ENCODE peak calls at places on chromosomes 6 and 20, in four cellular contexts. K is H1, G is IMR-90, P is H9. N is an unnamed sample.

GRCh38 chr6:40438556-40438955 is 148.6 kb downstream of the LRFN2 start:
- DNase-seq in K (no peak), G (no peak), P (no peak), N (no peak)

GRCh38 chr6:75458895-75459294 is 34.7 kb downstream of the FILIP1 start:
- DNase-seq in K (no peak), G (peak; percentile 71), P (no peak), N (no peak)

GRCh38 chr6:43604174-43604573 is 24.9 kb downstream of the GTPBP2 start:
- DNase-seq in K (no peak), G (peak; percentile 88), P (no peak), N (no peak)

GRCh38 chr20:9218412-9219001 is 149.6 kb downstream of the PLCB4 start:
- DNase-seq in K (no peak), G (peak; percentile 69), P (no peak), N (no peak)

GRCh38 chr6:139753198-139753861 is 378.9 kb upstream of the CITED2 start:
- DNase-seq in K (no peak), G (peak; percentile 77), P (no peak), N (peak; percentile 92)

GRCh38 chr6:12291785-12292604 is 1.8 kb downstream of the EDN1 start:
- DNase-seq in K (no peak), G (peak; percentile 33), P (peak; percentile 52), N (peak; percentile 76)

GRCh38 chr6:140541288-140541687 is 1166.8 kb upstream of the CITED2 start:
- DNase-seq in K (no peak), G (no peak), P (no peak), N (no peak)

GRCh38 chr20:23257848-23258746 is 92.5 kb upstream of the NXT1 start:
- DNase-seq in K (no peak), G (peak; percentile 88), P (no peak), N (peak; percentile 54)

GRCh38 chr20:7966176-7966575 is 25.9 kb upstream of the HAO1 start:
- DNase-seq in K (no peak), G (no peak), P (no peak), N (no peak)

GRCh38 chr6:116568111-116568510 is 3.2 kb upstream of the RWDD1 start:
- DNase-seq in K (no peak), G (peak; percentile 80), P (no peak), N (no peak)

GRCh38 chr20:23449400-23449799 is 3.3 kb downstream of the CST11 start:
- DNase-seq in K (no peak), G (no peak), P (no peak), N (no peak)

GRCh38 chr20:48776306-48776705 is 51.5 kb downstream of the PREX1 start:
- DNase-seq in K (no peak), G (peak; percentile 43), P (no peak), N (no peak)

GRCh38 chr6:119543332-119543731 is 193.8 kb upstream of the MAN1A1 start:
- DNase-seq in K (no peak), G (no peak), P (no peak), N (no peak)

GRCh38 chr20:63625771-63626423 is 1.0 kb downstream of the GMEB2 start:
- DNase-seq in K (no peak), G (peak; percentile 17), P (no peak), N (peak; percentile 54)

GRCh38 chr20:63622732-63623131 is 4.2 kb downstream of the GMEB2 start:
- DNase-seq in K (no peak), G (no peak), P (no peak), N (no peak)

GRCh38 chr20:63626424-63627128 is at the start of gene GMEB2:
- DNase-seq in K (no peak), G (no peak), P (peak; percentile 76), N (no peak)

GRCh38 chr20:63622096-63622495 is 4.8 kb downstream of the GMEB2 start:
- DNase-seq in K (no peak), G (no peak), P (no peak), N (no peak)

GRCh38 chr20:63624486-63624885 is 2.4 kb downstream of the GMEB2 start:
- DNase-seq in K (no peak), G (peak; percentile 49), P (no peak), N (peak; percentile 55)
- H4K5ac ChIP-seq in K (no peak overlapping the region), G (no peak overlapping the region), P (no peak overlapping the region), N (no peak overlapping the region)

DNA sequence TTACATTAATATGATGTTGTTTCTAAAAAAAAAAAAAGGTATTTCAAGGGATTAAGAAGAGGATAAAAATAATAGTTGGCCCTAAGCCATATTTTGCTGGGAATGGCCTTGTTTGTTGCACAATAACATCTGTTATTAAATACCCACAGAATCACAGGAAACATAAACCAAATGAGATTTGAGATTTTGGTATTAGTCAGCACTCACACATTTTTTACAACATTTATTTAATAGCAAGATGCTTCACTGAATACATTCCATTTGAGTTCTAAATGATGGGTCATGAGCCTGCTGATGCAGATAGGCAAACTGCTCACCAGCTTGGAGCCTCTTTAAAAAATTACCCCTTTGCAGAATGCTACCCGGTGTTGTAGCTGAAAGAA is 92.9 kb upstream of the ENPP5 start:
- DNase-seq in K (no peak), G (peak; percentile 20), P (no peak), N (no peak)
- H4K5ac ChIP-seq in K (no peak overlapping the region), G (no peak overlapping the region), P (no peak overlapping the region), N (no peak overlapping the region)

DNA sequence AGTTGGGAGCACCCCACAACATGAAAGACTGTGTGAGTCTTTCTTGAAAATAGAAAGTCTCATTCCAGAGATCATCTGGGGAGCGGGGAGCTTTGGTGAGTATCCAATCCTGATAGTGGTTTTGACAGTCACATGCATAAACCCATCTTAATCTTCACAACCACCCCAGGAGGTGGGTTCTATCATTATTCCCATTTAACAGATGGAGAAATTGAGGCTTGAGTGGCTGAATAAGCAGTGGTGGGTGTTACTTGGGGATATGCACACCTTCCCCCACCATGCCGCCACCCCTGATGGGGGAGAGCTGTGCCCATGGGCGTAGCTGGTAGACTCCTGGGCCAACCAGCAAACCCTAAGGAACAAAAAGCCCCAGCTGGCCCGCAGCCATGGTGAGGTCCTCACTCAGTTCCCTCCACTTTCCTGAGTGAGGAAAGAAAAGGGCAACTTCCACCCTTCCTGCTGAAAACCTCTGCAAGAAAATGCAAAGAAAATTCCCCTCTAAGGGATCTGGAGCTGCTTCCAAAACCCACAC is 99.8 kb downstream of the SNX5 start:
- DNase-seq in K (no peak), G (no peak), P (no peak), N (no peak)
- H4K5ac ChIP-seq in K (no peak overlapping the region), G (no peak overlapping the region), P (no peak overlapping the region), N (no peak overlapping the region)

GRCh38 chr6:25925808-25926325 is 4.6 kb downstream of the SLC17A2 start:
- DNase-seq in K (no peak), G (no peak), P (no peak), N (no peak)
- H4K5ac ChIP-seq in K (no peak overlapping the region), G (no peak overlapping the region), P (no peak overlapping the region), N (no peak overlapping the region)

GRCh38 chr6:125811259-125811658 is 20.5 kb downstream of the NCOA7 start:
- DNase-seq in K (no peak), G (no peak), P (no peak), N (no peak)
- H4K5ac ChIP-seq in K (no peak overlapping the region), G (peak overlapping the region; percentile 65), P (no peak overlapping the region), N (no peak overlapping the region)

DNA sequence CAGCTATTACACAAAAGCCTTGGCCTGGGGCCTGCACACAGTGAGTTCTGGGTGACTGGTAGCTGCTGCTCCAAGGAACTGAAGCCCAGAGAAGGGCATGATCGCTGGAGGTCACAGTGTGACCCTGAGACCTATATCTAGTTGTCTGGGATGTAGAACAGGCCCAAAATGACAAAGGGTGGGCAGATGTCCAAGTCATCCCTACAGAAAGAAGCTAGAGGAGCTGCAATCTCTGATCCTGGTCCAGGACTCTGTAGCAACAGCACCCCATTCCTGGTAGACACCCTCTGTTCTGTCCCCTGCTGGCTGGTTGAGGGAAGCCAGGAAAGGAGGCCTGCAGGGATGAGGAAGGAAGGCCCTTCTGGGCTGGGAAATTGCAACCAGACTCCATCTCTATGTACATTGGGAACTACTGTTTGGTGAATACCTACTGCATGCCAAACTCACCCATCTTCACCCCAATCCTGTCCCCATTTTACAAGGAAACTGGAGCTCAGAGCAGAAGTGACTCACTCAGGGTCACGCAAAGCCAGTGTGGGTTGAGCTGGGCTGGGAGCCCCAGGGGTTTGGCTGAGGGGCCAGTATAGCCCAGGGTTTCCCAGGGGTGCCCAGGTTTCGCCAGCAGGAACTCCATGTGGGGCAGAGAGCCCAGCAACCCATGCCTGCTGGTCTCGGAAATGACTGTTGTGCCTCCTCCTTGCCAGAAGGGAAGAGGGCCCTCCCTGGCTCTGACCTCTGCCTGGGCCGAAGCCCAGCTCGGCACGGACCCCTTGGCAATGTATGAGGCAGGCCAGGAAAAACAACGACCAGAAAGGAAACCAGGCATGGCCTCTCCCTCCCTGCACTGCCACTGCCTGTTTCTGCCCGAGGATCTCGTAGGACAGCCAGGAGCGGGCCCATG is 44.9 kb upstream of the TLDC2 start:
- DNase-seq in K (no peak), G (peak; percentile 23), P (no peak), N (no peak)
- H4K5ac ChIP-seq in K (no peak overlapping the region), G (peak overlapping the region; percentile 7), P (no peak overlapping the region), N (no peak overlapping the region)

GRCh38 chr6:136343275-136343674 is 53.6 kb upstream of the BCLAF1 start:
- DNase-seq in K (no peak), G (no peak), P (no peak), N (no peak)
- H4K5ac ChIP-seq in K (no peak overlapping the region), G (no peak overlapping the region), P (no peak overlapping the region), N (no peak overlapping the region)